ENCODE peak calls at places on chromosomes 3 and 15, in seven cellular contexts. One of them, this sample, is unnamed.

GRCh38 chr3:11642455-11643162 is 1.1 kb downstream of the VGLL4 start:
- DNase-seq in trophoblast cell: no peak
- DNase-seq in IMR-90: peak
- DNase-seq in H9: no peak
- DNase-seq in H1: no peak
- DNase-seq in neuronal stem cell: peak
- DNase-seq in mesenchymal stem cell: peak
- DNase-seq in this sample: peak

GRCh38 chr3:89851974-89852621 is 744.7 kb downstream of the EPHA3 start:
- DNase-seq in trophoblast cell: no peak
- DNase-seq in mesenchymal stem cell: peak
- DNase-seq in IMR-90: peak
- DNase-seq in neuronal stem cell: peak
- DNase-seq in H1: peak
- DNase-seq in H9: peak
- DNase-seq in this sample: peak

GRCh38 chr3:154247806-154248480 is 76.3 kb downstream of the DHX36 start:
- DNase-seq in trophoblast cell: no peak
- DNase-seq in neuronal stem cell: peak
- DNase-seq in mesenchymal stem cell: no peak
- DNase-seq in H1: no peak
- DNase-seq in H9: no peak
- DNase-seq in IMR-90: no peak
- DNase-seq in this sample: no peak

GRCh38 chr3:14461006-14461747 is 58.8 kb downstream of the SLC6A6 start:
- DNase-seq in IMR-90: no peak
- DNase-seq in trophoblast cell: no peak
- DNase-seq in H1: no peak
- DNase-seq in mesenchymal stem cell: no peak
- DNase-seq in neuronal stem cell: no peak
- DNase-seq in H9: no peak
- DNase-seq in this sample: no peak

GRCh38 chr3:186772886-186773417 is 10.4 kb upstream of the EIF4A2 start:
- DNase-seq in trophoblast cell: peak
- DNase-seq in H9: peak
- DNase-seq in H1: no peak
- DNase-seq in neuronal stem cell: no peak
- DNase-seq in mesenchymal stem cell: no peak
- DNase-seq in IMR-90: no peak
- DNase-seq in this sample: no peak

GRCh38 chr3:46008058-46008457 is 12.4 kb upstream of the FYCO1 start:
- DNase-seq in H9: no peak
- DNase-seq in neuronal stem cell: no peak
- DNase-seq in IMR-90: no peak
- DNase-seq in trophoblast cell: no peak
- DNase-seq in H1: no peak
- DNase-seq in mesenchymal stem cell: no peak
- DNase-seq in this sample: no peak

GRCh38 chr15:95024388-95024787 is 793.0 kb downstream of the MCTP2 start:
- DNase-seq in neuronal stem cell: peak
- DNase-seq in mesenchymal stem cell: peak
- DNase-seq in trophoblast cell: no peak
- DNase-seq in IMR-90: peak
- DNase-seq in H9: no peak
- DNase-seq in H1: no peak
- DNase-seq in this sample: peak

GRCh38 chr15:52529289-52529929 is 729 bp upstream of the MYO5A start:
- DNase-seq in IMR-90: no peak
- DNase-seq in mesenchymal stem cell: no peak
- DNase-seq in trophoblast cell: no peak
- DNase-seq in neuronal stem cell: peak
- DNase-seq in H1: no peak
- DNase-seq in H9: peak
- DNase-seq in this sample: peak

GRCh38 chr15:77864211-77865105 is 213.1 kb downstream of the TBC1D2B start:
- DNase-seq in mesenchymal stem cell: no peak
- DNase-seq in IMR-90: no peak
- DNase-seq in trophoblast cell: peak
- DNase-seq in neuronal stem cell: no peak
- DNase-seq in H9: peak
- DNase-seq in H1: no peak
- DNase-seq in this sample: peak

GRCh38 chr3:51343918-51344687 is 41.0 kb upstream of the MANF start:
- DNase-seq in mesenchymal stem cell: peak
- DNase-seq in H1: no peak
- DNase-seq in IMR-90: peak
- DNase-seq in neuronal stem cell: no peak
- DNase-seq in trophoblast cell: peak
- DNase-seq in H9: peak
- DNase-seq in this sample: no peak

GRCh38 chr3:76500746-76501275 is 539.1 kb upstream of the ROBO2 start:
- DNase-seq in mesenchymal stem cell: no peak
- DNase-seq in trophoblast cell: no peak
- DNase-seq in H1: no peak
- DNase-seq in H9: no peak
- DNase-seq in IMR-90: peak
- DNase-seq in neuronal stem cell: no peak
- DNase-seq in this sample: no peak

GRCh38 chr15:29127506-29128430 is 141.9 kb downstream of the NSMCE3 start:
- DNase-seq in trophoblast cell: no peak
- DNase-seq in neuronal stem cell: no peak
- DNase-seq in mesenchymal stem cell: no peak
- DNase-seq in IMR-90: no peak
- DNase-seq in H9: no peak
- DNase-seq in H1: no peak
- DNase-seq in this sample: peak

GRCh38 chr3:187678869-187679268 is 8.7 kb upstream of the SST start:
- DNase-seq in mesenchymal stem cell: peak
- DNase-seq in H1: no peak
- DNase-seq in neuronal stem cell: peak
- DNase-seq in IMR-90: peak
- DNase-seq in H9: peak
- DNase-seq in trophoblast cell: peak
- DNase-seq in this sample: peak

GRCh38 chr15:32872606-32873291 is 154.9 kb downstream of the GREM1 start:
- DNase-seq in IMR-90: peak
- DNase-seq in neuronal stem cell: no peak
- DNase-seq in mesenchymal stem cell: peak
- DNase-seq in H1: no peak
- DNase-seq in H9: no peak
- DNase-seq in trophoblast cell: no peak
- DNase-seq in this sample: no peak

DNA sequence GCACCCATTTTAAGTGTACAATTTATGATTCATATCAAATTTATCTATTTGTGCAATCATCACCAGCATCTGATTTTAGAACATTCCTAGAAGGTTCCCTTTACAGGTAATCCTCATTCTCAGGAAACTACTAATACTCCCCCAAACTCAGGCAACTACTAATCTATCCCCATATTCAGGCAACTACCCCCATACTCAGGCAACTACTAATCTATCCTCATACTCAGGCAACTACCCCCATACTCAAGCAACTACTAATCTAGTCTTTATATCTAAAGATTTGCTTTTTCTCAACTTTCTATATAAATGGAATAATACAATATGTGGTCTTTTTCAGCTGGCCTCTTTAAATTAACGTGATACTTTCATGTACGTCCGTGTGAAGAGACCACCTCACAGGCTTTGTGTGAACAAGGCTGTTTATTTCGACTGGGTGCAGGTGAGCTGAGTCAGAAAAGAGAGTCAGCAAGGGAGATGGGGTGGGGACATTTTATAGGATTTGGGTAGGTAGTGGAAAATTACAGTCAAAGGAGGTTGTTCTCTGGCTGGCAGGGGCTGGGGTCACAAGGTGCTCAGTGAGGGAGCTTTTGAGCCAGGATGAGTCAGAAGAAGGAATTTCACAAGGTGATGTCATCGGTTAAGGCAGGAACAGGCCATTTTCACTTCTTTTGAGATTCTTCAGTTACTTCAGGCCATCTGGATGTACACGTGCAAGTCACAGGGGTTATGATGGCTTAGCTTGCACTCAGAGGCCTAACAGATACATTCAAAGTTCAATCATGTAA is 1444.5 kb upstream of the CADM2 start:
- DNase-seq in mesenchymal stem cell: peak
- DNase-seq in IMR-90: no peak
- DNase-seq in trophoblast cell: no peak
- DNase-seq in neuronal stem cell: no peak
- DNase-seq in H9: peak
- DNase-seq in H1: peak
- DNase-seq in this sample: peak
- H4K8ac ChIP-seq in mesenchymal stem cell: no peak
- H4K8ac ChIP-seq in IMR-90: no peak
- H4K8ac ChIP-seq in trophoblast cell: no peak
- H4K8ac ChIP-seq in neuronal stem cell: no peak
- H4K8ac ChIP-seq in H9: no peak
- H4K8ac ChIP-seq in H1: no peak
- H4K8ac ChIP-seq in this sample: no peak

GRCh38 chr3:61194892-61195538 is 56.2 kb downstream of the FHIT start:
- DNase-seq in trophoblast cell: no peak
- DNase-seq in mesenchymal stem cell: no peak
- DNase-seq in neuronal stem cell: no peak
- DNase-seq in H9: no peak
- DNase-seq in H1: no peak
- DNase-seq in IMR-90: no peak
- DNase-seq in this sample: no peak
- H2AK5ac ChIP-seq in trophoblast cell: no peak
- H2AK5ac ChIP-seq in mesenchymal stem cell: no peak
- H2AK5ac ChIP-seq in neuronal stem cell: no peak
- H2AK5ac ChIP-seq in H9: no peak
- H2AK5ac ChIP-seq in H1: no peak
- H2AK5ac ChIP-seq in IMR-90: no peak
- H2AK5ac ChIP-seq in this sample: no peak

GRCh38 chr3:107578091-107578490 is 55.3 kb downstream of the BBX start:
- DNase-seq in H1: no peak
- DNase-seq in mesenchymal stem cell: no peak
- DNase-seq in neuronal stem cell: no peak
- DNase-seq in H9: no peak
- DNase-seq in trophoblast cell: no peak
- DNase-seq in IMR-90: no peak
- DNase-seq in this sample: peak
- H2BK5ac ChIP-seq in H1: no peak
- H2BK5ac ChIP-seq in mesenchymal stem cell: no peak
- H2BK5ac ChIP-seq in neuronal stem cell: no peak
- H2BK5ac ChIP-seq in H9: no peak
- H2BK5ac ChIP-seq in trophoblast cell: no peak
- H2BK5ac ChIP-seq in IMR-90: no peak
- H2BK5ac ChIP-seq in this sample: no peak

GRCh38 chr3:147120029-147120428 is 286.3 kb downstream of the ZIC4 start:
- DNase-seq in mesenchymal stem cell: peak
- DNase-seq in H1: no peak
- DNase-seq in H9: no peak
- DNase-seq in IMR-90: peak
- DNase-seq in trophoblast cell: no peak
- DNase-seq in neuronal stem cell: no peak
- DNase-seq in this sample: peak
- H4K8ac ChIP-seq in mesenchymal stem cell: no peak
- H4K8ac ChIP-seq in H1: no peak
- H4K8ac ChIP-seq in H9: no peak
- H4K8ac ChIP-seq in IMR-90: no peak
- H4K8ac ChIP-seq in trophoblast cell: no peak
- H4K8ac ChIP-seq in neuronal stem cell: no peak
- H4K8ac ChIP-seq in this sample: no peak

GRCh38 chr3:71652786-71653419 is 69.4 kb upstream of the FOXP1 start:
- DNase-seq in trophoblast cell: peak
- DNase-seq in IMR-90: peak
- DNase-seq in mesenchymal stem cell: peak
- DNase-seq in neuronal stem cell: peak
- DNase-seq in H9: no peak
- DNase-seq in H1: no peak
- DNase-seq in this sample: peak

GRCh38 chr3:71651625-71652024 is 68.1 kb upstream of the FOXP1 start:
- DNase-seq in trophoblast cell: no peak
- DNase-seq in mesenchymal stem cell: no peak
- DNase-seq in H1: no peak
- DNase-seq in neuronal stem cell: no peak
- DNase-seq in H9: no peak
- DNase-seq in IMR-90: no peak
- DNase-seq in this sample: no peak

GRCh38 chr3:71647751-71648150 is 64.2 kb upstream of the FOXP1 start:
- DNase-seq in H9: no peak
- DNase-seq in H1: no peak
- DNase-seq in IMR-90: no peak
- DNase-seq in trophoblast cell: no peak
- DNase-seq in mesenchymal stem cell: no peak
- DNase-seq in neuronal stem cell: no peak
- DNase-seq in this sample: no peak

GRCh38 chr3:71649757-71650156 is 66.2 kb upstream of the FOXP1 start:
- DNase-seq in mesenchymal stem cell: no peak
- DNase-seq in neuronal stem cell: no peak
- DNase-seq in trophoblast cell: peak
- DNase-seq in H9: no peak
- DNase-seq in IMR-90: no peak
- DNase-seq in H1: no peak
- DNase-seq in this sample: no peak

DNA sequence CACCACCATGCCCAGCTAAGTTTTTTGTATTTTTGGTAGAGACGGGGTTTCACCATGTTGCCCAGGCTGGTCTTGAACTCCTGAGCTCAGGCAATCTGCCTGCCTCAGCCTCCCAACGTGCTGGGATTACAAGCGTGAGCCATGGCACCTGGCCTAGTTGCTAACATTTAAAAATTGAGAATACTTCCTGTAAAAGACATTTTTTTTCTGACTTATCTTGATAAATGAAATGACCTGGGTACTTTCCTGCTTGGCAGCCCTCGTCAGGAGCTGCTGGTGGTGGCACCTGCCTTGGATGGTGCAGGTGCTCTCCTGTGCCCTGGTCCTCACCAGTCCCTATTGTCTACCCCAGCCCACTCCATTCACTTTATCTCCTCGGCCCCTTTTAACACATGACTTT is 66.8 kb upstream of the FOXP1 start:
- DNase-seq in neuronal stem cell: no peak
- DNase-seq in mesenchymal stem cell: no peak
- DNase-seq in H1: no peak
- DNase-seq in H9: no peak
- DNase-seq in IMR-90: no peak
- DNase-seq in trophoblast cell: no peak
- DNase-seq in this sample: no peak
- H2AK5ac ChIP-seq in neuronal stem cell: no peak
- H2AK5ac ChIP-seq in mesenchymal stem cell: no peak
- H2AK5ac ChIP-seq in H1: no peak
- H2AK5ac ChIP-seq in H9: no peak
- H2AK5ac ChIP-seq in IMR-90: no peak
- H2AK5ac ChIP-seq in trophoblast cell: no peak
- H2AK5ac ChIP-seq in this sample: no peak

GRCh38 chr3:48897401-48898376 is 993 bp downstream of the SLC25A20 start:
- DNase-seq in H1: no peak
- DNase-seq in IMR-90: no peak
- DNase-seq in neuronal stem cell: no peak
- DNase-seq in trophoblast cell: no peak
- DNase-seq in H9: no peak
- DNase-seq in mesenchymal stem cell: peak
- DNase-seq in this sample: no peak
- H2BK5ac ChIP-seq in H1: no peak
- H2BK5ac ChIP-seq in IMR-90: peak
- H2BK5ac ChIP-seq in neuronal stem cell: no peak
- H2BK5ac ChIP-seq in trophoblast cell: no peak
- H2BK5ac ChIP-seq in H9: no peak
- H2BK5ac ChIP-seq in mesenchymal stem cell: no peak
- H2BK5ac ChIP-seq in this sample: no peak

GRCh38 chr15:87873501-87873900 is 383.0 kb downstream of the NTRK3 start:
- DNase-seq in neuronal stem cell: no peak
- DNase-seq in mesenchymal stem cell: peak
- DNase-seq in IMR-90: peak
- DNase-seq in trophoblast cell: no peak
- DNase-seq in H1: no peak
- DNase-seq in H9: no peak
- DNase-seq in this sample: no peak
- H4K8ac ChIP-seq in neuronal stem cell: no peak
- H4K8ac ChIP-seq in mesenchymal stem cell: no peak
- H4K8ac ChIP-seq in IMR-90: no peak
- H4K8ac ChIP-seq in trophoblast cell: no peak
- H4K8ac ChIP-seq in H1: no peak
- H4K8ac ChIP-seq in H9: no peak
- H4K8ac ChIP-seq in this sample: no peak